ENCODE peak calls at places on chromosome 20, in five cellular contexts. T is mesendoderm, L is Peyer's patch, H is body of pancreas, C is transverse colon. D is an unnamed sample.
A peak's percentile ranks its signal among the peaks of the same experiment; 100 is the strongest.

GRCh38 chr20:26163890-26164289 is 467.2 kb upstream of the ZNF337 start:
- DNase-seq in T (peak; percentile 88), L (no peak), H (no peak), C (no peak), D (no peak)

GRCh38 chr20:47036091-47036880 is 141.6 kb downstream of the EYA2 start:
- DNase-seq in T (no peak), L (no peak), H (no peak), C (no peak), D (no peak)

GRCh38 chr20:25544760-25545159 is 40.6 kb downstream of the NINL start:
- DNase-seq in T (peak; percentile 64), L (no peak), H (no peak), C (no peak), D (no peak)

GRCh38 chr20:1809611-1810510 is 85.3 kb upstream of the SIRPA start:
- DNase-seq in T (no peak), L (no peak), H (no peak), C (no peak), D (no peak)

GRCh38 chr20:8438748-8439147 is 306.7 kb downstream of the PLCB1 start:
- DNase-seq in T (no peak), L (no peak), H (no peak), C (no peak), D (no peak)

GRCh38 chr20:54099894-54100293 is 29.5 kb upstream of the BCAS1 start:
- DNase-seq in T (no peak), L (no peak), H (no peak), C (no peak), D (no peak)

GRCh38 chr20:44471481-44471882 is 4.2 kb upstream of the TTPAL start:
- DNase-seq in T (peak; percentile 62), L (no peak), H (no peak), C (no peak), D (no peak)

GRCh38 chr20:10739575-10739974 is 65.8 kb upstream of the JAG1 start:
- DNase-seq in T (no peak), L (no peak), H (peak; percentile 22), C (peak; percentile 38), D (no peak)

GRCh38 chr20:43669332-43669731 is 2.4 kb downstream of the MYBL2 start:
- DNase-seq in T (no peak), L (peak; percentile 60), H (peak; percentile 23), C (no peak), D (no peak)

GRCh38 chr20:7496394-7497111 is 443.7 kb downstream of the HAO1 start:
- DNase-seq in T (no peak), L (no peak), H (no peak), C (no peak), D (no peak)

GRCh38 chr20:22496817-22497216 is 87.6 kb downstream of the FOXA2 start:
- DNase-seq in T (no peak), L (no peak), H (no peak), C (no peak), D (no peak)

GRCh38 chr20:4817230-4817671 is 95.5 kb downstream of the PRND start:
- DNase-seq in T (no peak), L (no peak), H (peak; percentile 7), C (no peak), D (no peak)

GRCh38 chr20:845967-846893 is 12.7 kb downstream of the FAM110A start:
- DNase-seq in T (no peak), L (no peak), H (no peak), C (no peak), D (no peak)

GRCh38 chr20:3820901-3821727 is 767 bp downstream of the AP5S1 start:
- DNase-seq in T (no peak), L (no peak), H (no peak), C (no peak), D (no peak)

GRCh38 chr20:61556116-61556515 is 304.1 kb downstream of the CDH4 start:
- DNase-seq in T (no peak), L (no peak), H (no peak), C (no peak), D (no peak)

GRCh38 chr20:49989234-49990065 is 6.7 kb downstream of the SNAI1 start:
- DNase-seq in T (peak; percentile 92), L (peak; percentile 53), H (peak; percentile 38), C (peak; percentile 27), D (no peak)

GRCh38 chr20:37453288-37453687 is 67.8 kb upstream of the NNAT start:
- DNase-seq in T (no peak), L (no peak), H (no peak), C (no peak), D (peak; percentile 11)

GRCh38 chr20:32672315-32672981 is 1.3 kb downstream of the C20orf203 start:
- DNase-seq in T (peak; percentile 53), L (no peak), H (no peak), C (no peak), D (no peak)

DNA sequence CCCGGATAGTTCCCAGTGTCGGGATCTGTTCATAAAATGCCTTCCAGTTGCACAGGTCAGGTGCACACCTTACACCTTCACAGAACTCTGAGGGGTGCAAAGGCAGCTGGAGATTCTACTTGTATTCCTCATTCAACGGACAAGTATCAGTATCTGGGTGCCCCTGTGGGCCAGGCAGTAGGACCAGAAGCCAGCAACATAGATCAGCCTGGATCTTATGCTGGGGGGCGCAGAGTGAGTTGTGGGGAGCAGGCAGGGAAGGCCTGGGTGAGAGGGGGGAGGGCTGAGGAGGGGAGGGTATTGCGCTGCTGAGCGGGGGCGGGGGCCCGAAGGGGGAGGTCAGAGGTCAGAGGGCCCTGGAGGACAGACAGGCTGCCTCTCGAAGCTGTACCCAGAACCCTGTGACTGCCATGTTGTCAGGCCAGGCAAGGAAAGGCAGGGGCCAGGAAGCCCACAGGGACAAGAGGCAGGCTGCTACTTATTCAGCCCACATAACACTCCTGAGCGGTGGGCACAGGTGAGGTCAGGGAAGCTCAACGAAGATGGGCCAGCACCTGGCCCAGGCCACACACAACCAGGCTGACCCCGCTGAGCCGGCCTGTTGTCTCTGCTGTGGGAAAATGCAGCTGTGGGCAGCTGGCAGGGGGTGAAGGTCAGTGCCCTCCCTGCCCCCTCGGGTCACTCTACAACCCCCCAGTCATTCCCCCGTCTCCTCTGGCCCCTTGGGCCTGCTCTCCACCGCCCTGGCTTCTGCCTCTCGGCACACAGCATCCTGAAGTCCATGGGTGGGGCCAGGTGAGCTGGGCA is 1.1 kb downstream of the OPRL1 start:
- DNase-seq in T (no peak), L (no peak), H (no peak), C (no peak), D (no peak)
- H3K27ac ChIP-seq in T (no peak overlapping the region), L (no peak overlapping the region), H (no peak overlapping the region), C (no peak overlapping the region), D (peak overlapping the region; percentile 83)

GRCh38 chr20:38652995-38653394 is 51.4 kb downstream of the ARHGAP40 start:
- DNase-seq in T (no peak), L (no peak), H (no peak), C (no peak), D (no peak)
- H3K27ac ChIP-seq in T (no peak overlapping the region), L (no peak overlapping the region), H (no peak overlapping the region), C (no peak overlapping the region), D (no peak overlapping the region)

DNA sequence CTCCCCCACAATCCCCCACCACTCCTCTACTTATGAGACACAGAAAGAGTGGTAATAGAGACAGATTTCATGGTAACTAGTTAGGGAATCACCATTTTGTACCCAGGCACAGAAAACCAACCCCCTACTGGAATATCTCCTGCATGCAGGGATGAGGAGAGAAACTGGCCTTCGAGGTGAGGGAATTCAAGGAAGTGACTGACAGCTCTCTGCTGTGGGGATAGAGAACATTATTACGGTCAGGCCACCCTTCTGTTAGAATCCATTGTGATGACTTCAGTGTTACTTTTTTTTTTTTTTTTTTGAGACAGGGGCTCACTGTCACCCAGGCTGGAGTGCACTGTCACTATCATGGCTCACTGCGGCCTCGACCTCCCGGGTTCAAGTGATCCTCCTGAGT is 9.6 kb upstream of the ZHX3 start:
- DNase-seq in T (no peak), L (no peak), H (no peak), C (no peak), D (no peak)
- H3K27ac ChIP-seq in T (no peak overlapping the region), L (no peak overlapping the region), H (no peak overlapping the region), C (no peak overlapping the region), D (no peak overlapping the region)

GRCh38 chr20:62625921-62626547 is 16.3 kb upstream of the SLCO4A1 start:
- DNase-seq in T (no peak), L (no peak), H (no peak), C (no peak), D (no peak)

GRCh38 chr20:62624719-62625455 is 17.4 kb upstream of the SLCO4A1 start:
- DNase-seq in T (no peak), L (no peak), H (peak; percentile 61), C (no peak), D (no peak)

GRCh38 chr20:62624325-62624690 is 18.0 kb upstream of the SLCO4A1 start:
- DNase-seq in T (no peak), L (peak; percentile 89), H (peak; percentile 51), C (peak; percentile 78), D (no peak)

GRCh38 chr20:62623488-62624324 is 18.6 kb upstream of the SLCO4A1 start:
- DNase-seq in T (peak; percentile 96), L (peak; percentile 99), H (peak; percentile 99), C (peak; percentile 99), D (peak; percentile 98)

DNA sequence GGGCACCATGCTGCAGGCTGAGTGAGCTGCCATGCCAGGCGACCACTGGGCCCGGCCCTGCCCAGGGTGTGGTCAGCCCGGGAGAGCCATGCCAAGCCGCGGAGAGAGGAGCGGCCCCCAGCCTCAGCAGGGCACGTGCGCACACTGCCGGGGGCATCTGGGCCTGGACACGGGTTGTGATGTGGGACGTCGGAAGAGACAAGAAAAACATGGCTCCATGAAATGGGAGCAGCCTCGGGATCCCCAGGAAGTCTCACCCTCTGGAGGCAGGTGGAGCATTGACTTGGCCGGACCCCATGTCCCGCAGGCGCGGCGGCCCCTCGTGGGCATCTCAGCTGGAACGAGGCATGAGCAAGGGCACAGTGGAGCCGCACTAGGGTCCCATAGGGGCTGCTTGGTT is 16.8 kb upstream of the SLCO4A1 start:
- DNase-seq in T (no peak), L (no peak), H (no peak), C (no peak), D (no peak)
- H3K27ac ChIP-seq in T (no peak overlapping the region), L (peak overlapping the region; percentile 91), H (peak overlapping the region; percentile 99), C (no peak overlapping the region), D (no peak overlapping the region)

DNA sequence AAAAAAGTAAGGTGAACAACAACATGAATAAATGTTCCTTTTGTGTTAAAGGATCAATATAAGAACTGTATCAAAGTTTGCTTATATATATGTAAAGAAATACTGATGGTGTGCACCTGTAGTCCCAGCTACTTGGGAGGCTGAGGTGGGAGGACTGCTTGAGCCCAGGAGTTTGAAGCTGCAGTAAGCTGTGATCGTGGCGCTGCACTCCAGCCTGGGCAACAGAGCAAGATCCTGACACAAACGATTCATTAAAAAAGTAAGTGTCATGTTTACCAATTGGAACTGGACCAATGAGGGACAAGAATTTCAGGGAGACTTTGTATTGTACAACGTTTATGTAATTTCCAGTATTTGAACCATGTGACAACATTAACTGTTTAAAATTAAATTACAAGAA is 5.0 kb upstream of the PHF20 start:
- DNase-seq in T (no peak), L (no peak), H (no peak), C (no peak), D (no peak)
- H3K27ac ChIP-seq in T (no peak overlapping the region), L (peak overlapping the region; percentile 95), H (no peak overlapping the region), C (no peak overlapping the region), D (peak overlapping the region; percentile 93)

GRCh38 chr20:36205026-36205425 is 31.3 kb upstream of the AAR2 start:
- DNase-seq in T (no peak), L (no peak), H (no peak), C (no peak), D (no peak)
- H3K27ac ChIP-seq in T (no peak overlapping the region), L (no peak overlapping the region), H (no peak overlapping the region), C (no peak overlapping the region), D (no peak overlapping the region)

DNA sequence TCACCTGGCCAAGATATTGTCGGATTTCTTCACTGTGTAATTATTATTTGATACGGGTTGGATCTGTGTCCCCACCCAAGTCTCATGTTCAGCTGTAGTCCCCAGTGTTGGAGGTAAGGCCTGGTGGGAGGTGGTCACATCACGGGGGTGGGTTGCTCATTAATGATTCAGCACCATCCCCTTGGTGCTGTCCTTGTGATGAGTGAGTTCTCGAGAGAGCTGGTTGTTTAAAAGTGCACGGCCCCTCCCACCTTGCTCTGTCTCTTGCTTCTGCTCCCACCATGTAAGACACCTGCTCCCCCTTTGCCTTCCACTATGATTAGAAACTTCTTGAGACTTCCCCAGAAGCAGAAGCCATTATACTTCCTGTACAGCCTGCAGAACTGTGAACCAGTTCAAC is 173.9 kb upstream of the PMEPA1 start:
- DNase-seq in T (no peak), L (no peak), H (no peak), C (no peak), D (no peak)
- H3K27ac ChIP-seq in T (no peak overlapping the region), L (no peak overlapping the region), H (no peak overlapping the region), C (no peak overlapping the region), D (no peak overlapping the region)